ENCODE peak calls at places on chromosomes 6 and 20, in ten cellular contexts. P is kidney tubule cell; S is kidney; Y is M059J; I is NAMALWA; W is CD4-positive, CD25-positive, alpha-beta regulatory T cell; G is endodermal cell; T is aorta; B is ACHN; A is foreskin keratinocyte. Q is an unnamed sample.

GRCh38 chr6:109284675-109285074 is 97.6 kb downstream of the CD164 start:
- DNase-seq in B (no peak), W (no peak), A (no peak), P (no peak), I (no peak), T (no peak), G (no peak), Y (no peak), S (no peak), Q (no peak)

GRCh38 chr20:4820833-4821518 is 99.3 kb downstream of the PRND start:
- DNase-seq in G (peak), S (peak), I (no peak), B (peak), P (peak), Y (peak), T (peak), A (peak), W (no peak), Q (no peak)

GRCh38 chr6:125300992-125301434 is 754 bp downstream of the HDDC2 start:
- DNase-seq in W (no peak), G (no peak), P (peak), S (no peak), B (peak), T (no peak), Y (peak), I (peak), A (peak), Q (no peak)

GRCh38 chr6:21899708-21900107 is 306.2 kb downstream of the SOX4 start:
- DNase-seq in G (no peak), T (no peak), Y (no peak), A (no peak), B (no peak), W (no peak), S (no peak), I (no peak), P (no peak), Q (no peak)

GRCh38 chr6:35469711-35470662 is 1.8 kb downstream of the RPL10A start:
- DNase-seq in I (peak), T (no peak), B (no peak), G (peak), P (peak), A (peak), W (no peak), S (peak), Y (peak), Q (no peak)

GRCh38 chr20:48771542-48771941 is 56.3 kb downstream of the PREX1 start:
- DNase-seq in S (no peak), G (no peak), I (no peak), P (no peak), A (no peak), B (no peak), T (no peak), Y (peak), W (no peak), Q (no peak)

GRCh38 chr6:47076422-47077344 is 34.6 kb upstream of the ADGRF1 start:
- DNase-seq in I (peak), Y (peak), W (no peak), G (no peak), A (no peak), S (no peak), B (no peak), P (peak), T (no peak), Q (no peak)

GRCh38 chr20:4814696-4815252 is 93.1 kb downstream of the PRND start:
- DNase-seq in T (peak), A (no peak), W (peak), I (peak), Y (no peak), B (no peak), G (no peak), P (peak), S (peak), Q (peak)

GRCh38 chr6:34986845-34987246 is 97.8 kb downstream of the ANKS1A start:
- DNase-seq in T (peak), G (peak), Y (peak), B (peak), W (peak), P (peak), A (peak), S (no peak), I (peak), Q (peak)

GRCh38 chr6:2973656-2974055 is 2.3 kb upstream of the SERPINB6 start:
- DNase-seq in S (no peak), G (peak), B (no peak), T (no peak), W (no peak), P (no peak), I (no peak), A (no peak), Y (peak), Q (peak)

GRCh38 chr6:155328539-155329459 is 14.5 kb upstream of the TFB1M start:
- DNase-seq in B (no peak), P (no peak), A (no peak), S (no peak), I (no peak), W (no peak), Y (no peak), T (no peak), G (peak), Q (no peak)

GRCh38 chr20:4985658-4986057 is 15.7 kb downstream of the SLC23A2 start:
- DNase-seq in W (no peak), B (no peak), I (peak), S (no peak), Y (no peak), P (no peak), G (no peak), A (no peak), T (no peak), Q (no peak)

GRCh38 chr6:35486005-35486925 is 10.6 kb downstream of the TEAD3 start:
- DNase-seq in Y (no peak), W (no peak), T (peak), I (no peak), S (peak), B (no peak), G (peak), P (peak), A (peak), Q (no peak)

GRCh38 chr6:111788779-111789276 is 84.4 kb downstream of the FYN start:
- DNase-seq in A (no peak), T (no peak), I (no peak), G (no peak), B (no peak), S (no peak), P (no peak), Y (peak), W (no peak), Q (no peak)

GRCh38 chr20:19992996-19993908 is 23.9 kb upstream of the NAA20 start:
- DNase-seq in S (no peak), P (peak), Y (peak), W (no peak), I (no peak), T (no peak), B (peak), A (peak), G (peak), Q (no peak)

GRCh38 chr20:31967830-31968249 is at the start of gene XKR7:
- DNase-seq in I (no peak), Y (no peak), T (no peak), S (no peak), A (no peak), P (no peak), B (peak), G (peak), W (no peak), Q (peak)

GRCh38 chr20:7346562-7346961 is 579.1 kb downstream of the BMP2 start:
- DNase-seq in A (peak), S (no peak), P (peak), Y (peak), W (no peak), G (no peak), B (no peak), I (no peak), T (no peak), Q (no peak)

GRCh38 chr20:62293111-62293784 is 9.5 kb upstream of the ADRM1 start:
- DNase-seq in G (no peak), W (no peak), S (no peak), T (no peak), I (no peak), B (no peak), Y (no peak), P (no peak), A (no peak), Q (no peak)

GRCh38 chr20:5862703-5863039 is 87.7 kb downstream of the TRMT6 start:
- DNase-seq in I (no peak), P (no peak), G (no peak), S (no peak), T (no peak), W (no peak), Y (peak), B (no peak), A (no peak), Q (no peak)

GRCh38 chr20:53568351-53568750 is 25.3 kb downstream of the ZNF217 start:
- DNase-seq in G (no peak), P (no peak), S (no peak), T (no peak), Y (no peak), W (no peak), B (no peak), I (no peak), A (no peak), Q (no peak)

GRCh38 chr20:23116301-23117089 is 30.4 kb upstream of the CD93 start:
- DNase-seq in I (peak), B (no peak), P (peak), G (no peak), Y (peak), W (no peak), T (peak), S (no peak), A (peak), Q (no peak)

GRCh38 chr20:37344506-37345338 is 1.2 kb upstream of the SRC start:
- DNase-seq in T (no peak), P (peak), B (peak), W (no peak), Y (no peak), G (peak), S (peak), A (peak), I (no peak), Q (no peak)

GRCh38 chr20:57266251-57267157 is at the start of gene BMP7:
- DNase-seq in I (peak), Y (peak), T (no peak), B (no peak), P (no peak), W (no peak), A (no peak), G (peak), S (peak), Q (no peak)

GRCh38 chr6:16965679-16966078 is 136.2 kb upstream of the STMND1 start:
- DNase-seq in P (no peak), B (no peak), I (no peak), G (no peak), Y (no peak), W (no peak), A (no peak), S (no peak), T (no peak), Q (no peak)

Q was measured in activated CD4-positive, alpha-beta memory T cell treated with anti-CD3 and anti-CD28 coated beads for 36 hours.